ENCODE peak calls at places on chromosomes 5 and 9, in four cellular contexts. G is K562, O is HepG2, P is GM12878. W is an unnamed sample.

GRCh38 chr9:7500521-7500920 is 299.1 kb downstream of the DMAC1 start:
- DNase-seq in G (no peak), O (no peak), P (no peak), W (no peak)

GRCh38 chr5:181205735-181206401 is 872 bp upstream of the TRIM7 start:
- DNase-seq in G (no peak), O (no peak), P (no peak), W (no peak)

GRCh38 chr5:179185256-179186091 is 125.3 kb downstream of the ZNF354C start:
- DNase-seq in G (no peak), O (no peak), P (no peak), W (no peak)

GRCh38 chr5:94102849-94103248 is 361.4 kb upstream of the POU5F2 start:
- DNase-seq in G (no peak), O (no peak), P (no peak), W (no peak)

GRCh38 chr9:69400470-69400869 is 75.5 kb downstream of the ENTREP1 start:
- DNase-seq in G (no peak), O (no peak), P (no peak), W (no peak)

GRCh38 chr9:36725777-36726356 is 153.2 kb downstream of the MELK start:
- DNase-seq in G (no peak), O (no peak), P (no peak), W (no peak)

GRCh38 chr9:124849801-124850200 is 3.5 kb upstream of the WDR38 start:
- DNase-seq in G (no peak), O (peak; percentile 74), P (no peak), W (no peak)

GRCh38 chr5:68251804-68252648 is 36.5 kb downstream of the PIK3R1 start:
- DNase-seq in G (no peak), O (no peak), P (no peak), W (no peak)

GRCh38 chr5:23507278-23507685 is at the start of gene PRDM9:
- DNase-seq in G (peak; percentile 16), O (peak; percentile 61), P (no peak), W (peak; percentile 93)

GRCh38 chr5:154198611-154199230 is 8.2 kb downstream of the GALNT10 start:
- DNase-seq in G (no peak), O (peak; percentile 70), P (no peak), W (peak; percentile 92)

GRCh38 chr9:7223981-7224380 is 466.2 kb downstream of the KDM4C start:
- DNase-seq in G (no peak), O (no peak), P (no peak), W (no peak)

GRCh38 chr9:12968093-12968492 is 193.3 kb downstream of the LURAP1L start:
- DNase-seq in G (no peak), O (no peak), P (no peak), W (no peak)

GRCh38 chr5:94440015-94440414 is 178.4 kb downstream of the KIAA0825 start:
- DNase-seq in G (no peak), O (no peak), P (no peak), W (no peak)

GRCh38 chr5:167311340-167311739 is 980.1 kb upstream of the WWC1 start:
- DNase-seq in G (no peak), O (no peak), P (no peak), W (no peak)

GRCh38 chr5:68680376-68680775 is 413.4 kb upstream of the SLC30A5 start:
- DNase-seq in G (no peak), O (no peak), P (no peak), W (no peak)

GRCh38 chr5:141478321-141478945 is 2.7 kb downstream of the PCDHGC3 start:
- DNase-seq in G (peak; percentile 7), O (no peak), P (no peak), W (no peak)

GRCh38 chr9:38337706-38338264 is 54.7 kb upstream of the ALDH1B1 start:
- DNase-seq in G (no peak), O (no peak), P (no peak), W (no peak)

GRCh38 chr9:101486693-101487442 is 46.8 kb upstream of the RNF20 start:
- DNase-seq in G (peak; percentile 18), O (no peak), P (no peak), W (peak; percentile 81)

GRCh38 chr9:134666801-134667200 is 25.2 kb downstream of the COL5A1 start:
- DNase-seq in G (no peak), O (no peak), P (no peak), W (no peak)

GRCh38 chr5:78056901-78057514 is 237.5 kb downstream of the AP3B1 start:
- DNase-seq in G (no peak), O (no peak), P (no peak), W (no peak)

GRCh38 chr5:55385227-55385626 is 77.4 kb downstream of the MTREX start:
- DNase-seq in G (no peak), O (no peak), P (no peak), W (no peak)

GRCh38 chr9:29691145-29691544 is 2117.9 kb upstream of the C9orf72 start:
- DNase-seq in G (no peak), O (no peak), P (no peak), W (no peak)

GRCh38 chr9:135394699-135395645 is 84.6 kb upstream of the PPP1R26 start:
- DNase-seq in G (no peak), O (no peak), P (no peak), W (no peak)

GRCh38 chr9:90142580-90142979 is 500.0 kb downstream of the DIRAS2 start:
- DNase-seq in G (peak; percentile 7), O (peak; percentile 35), P (no peak), W (peak; percentile 48)

GRCh38 chr5:138095100-138095907 is 11.5 kb downstream of the WNT8A start:
- DNase-seq in G (no peak), O (peak; percentile 86), P (no peak), W (no peak)

GRCh38 chr5:115321309-115321708 is 24.9 kb upstream of the CCDC112 start:
- DNase-seq in G (no peak), O (no peak), P (no peak), W (no peak)

GRCh38 chr5:78824826-78825225 is 160.3 kb downstream of the ARSB start:
- DNase-seq in G (no peak), O (no peak), P (no peak), W (no peak)

GRCh38 chr5:88724201-88724600 is 158.8 kb downstream of the MEF2C start:
- DNase-seq in G (no peak), O (no peak), P (no peak), W (peak; percentile 27)

GRCh38 chr9:113931140-113931539 is 55.0 kb downstream of the ZNF618 start:
- DNase-seq in G (no peak), O (no peak), P (no peak), W (no peak)

GRCh38 chr5:133641683-133642082 is 29.3 kb upstream of the FSTL4 start:
- DNase-seq in G (no peak), O (no peak), P (no peak), W (no peak)

GRCh38 chr5:37838152-37838932 is 1.5 kb downstream of the GDNF start:
- DNase-seq in G (no peak), O (no peak), P (no peak), W (peak; percentile 31)

GRCh38 chr5:147391781-147392180 is 118.1 kb downstream of the DPYSL3 start:
- DNase-seq in G (no peak), O (peak; percentile 25), P (no peak), W (peak; percentile 48)

GRCh38 chr9:99038396-99038795 is 66.5 kb upstream of the TGFBR1 start:
- DNase-seq in G (no peak), O (no peak), P (no peak), W (no peak)

GRCh38 chr9:120891255-120891954 is 14.4 kb upstream of the PHF19 start:
- DNase-seq in G (peak; percentile 65), O (no peak), P (no peak), W (no peak)

GRCh38 chr5:74067748-74068541 is 441.9 kb downstream of the ARHGEF28 start:
- DNase-seq in G (no peak), O (no peak), P (no peak), W (peak; percentile 8)
- TF ChIP-seq ESRRA in G (no peak), O (no peak), P (no peak), W (no peak)

GRCh38 chr5:75723378-75723777 is 6.1 kb upstream of the POC5 start:
- DNase-seq in G (no peak), O (no peak), P (no peak), W (no peak)
- H3K4me2 ChIP-seq in G (no peak overlapping the region), O (no peak overlapping the region), P (no peak overlapping the region), W (no peak overlapping the region)

GRCh38 chr5:124912653-124913328 is 166.4 kb upstream of the ZNF608 start:
- DNase-seq in G (no peak), O (no peak), P (no peak), W (no peak)
- TF ChIP-seq JUNB in G (no peak), O (no peak), P (no peak), W (no peak)

GRCh38 chr5:157602505-157602904 is 26.9 kb upstream of the ADAM19 start:
- DNase-seq in G (no peak), O (no peak), P (no peak), W (no peak)
- TF ChIP-seq ESRRA in G (no peak), O (no peak), P (no peak), W (no peak)

DNA sequence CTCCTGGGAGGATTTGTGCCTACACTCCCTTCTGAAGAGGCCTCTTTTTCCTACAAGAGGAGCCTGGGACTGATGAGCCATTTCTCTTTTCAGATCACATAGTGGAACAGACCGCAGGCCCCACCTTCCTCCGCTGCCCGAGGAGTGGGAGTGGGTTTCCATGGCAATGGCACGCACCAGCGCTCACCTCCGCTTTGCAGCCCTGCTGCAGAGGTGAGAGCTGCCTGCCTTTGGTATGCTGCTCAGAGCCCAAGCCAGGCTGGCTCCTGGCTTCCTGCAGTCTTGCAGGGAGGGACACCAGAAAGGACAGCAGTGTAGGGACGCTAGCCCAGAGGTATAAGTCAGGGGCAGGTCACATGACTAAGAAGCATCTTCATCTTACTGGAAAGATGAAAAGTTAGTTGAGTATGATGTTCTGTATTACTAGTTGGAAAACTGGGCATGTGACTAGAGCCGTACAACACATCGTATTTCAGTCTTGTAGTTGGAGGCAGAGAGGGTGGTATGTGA is 12.4 kb downstream of the PTTG1 start:
- DNase-seq in G (no peak), O (peak; percentile 46), P (peak; percentile 86), W (no peak)
- H3K4me2 ChIP-seq in G (no peak overlapping the region), O (peak overlapping the region; percentile 73), P (peak overlapping the region; percentile 88), W (no peak overlapping the region)

GRCh38 chr9:76542360-76542759 is 83.4 kb downstream of the GCNT1 start:
- DNase-seq in G (no peak), O (no peak), P (no peak), W (no peak)
- TF ChIP-seq JUNB in G (no peak), O (no peak), P (no peak), W (no peak)